ENCODE peak calls at places on chromosome 4, in five cellular contexts. Y is IMR-90, V is upper lobe of left lung, K is esophagus squamous epithelium, J is transverse colon. I is an unnamed sample.

GRCh38 chr4:83618991-83619390 is 83.1 kb downstream of the GPAT3 start:
- DNase-seq in K (no peak), V (no peak), Y (peak), J (peak), I (no peak)

GRCh38 chr4:40550900-40551546 is 78.6 kb downstream of the RBM47 start:
- DNase-seq in K (no peak), J (peak), Y (peak), V (no peak), I (no peak)

GRCh38 chr4:4763815-4764202 is 95.7 kb upstream of the MSX1 start:
- DNase-seq in J (no peak), Y (peak), V (no peak), K (no peak), I (no peak)

GRCh38 chr4:76950052-76950845 is 697 bp downstream of the SEPTIN11 start:
- DNase-seq in J (peak), K (no peak), V (peak), Y (no peak), I (peak)

GRCh38 chr4:100960232-100960631 is 387.1 kb downstream of the PPP3CA start:
- DNase-seq in Y (no peak), J (no peak), V (no peak), K (no peak), I (no peak)

GRCh38 chr4:14834382-14834781 is 167.9 kb upstream of the CPEB2 start:
- DNase-seq in J (no peak), V (no peak), Y (no peak), K (no peak), I (no peak)

GRCh38 chr4:139887962-139888735 is 222.5 kb downstream of the MGST2 start:
- DNase-seq in J (peak), Y (no peak), V (no peak), K (no peak), I (peak)

GRCh38 chr4:33073811-33074210 is 2353.6 kb downstream of the PCDH7 start:
- DNase-seq in K (no peak), J (no peak), Y (peak), V (no peak), I (no peak)

GRCh38 chr4:11263208-11263607 is 165.5 kb downstream of the HS3ST1 start:
- DNase-seq in Y (no peak), V (no peak), K (no peak), J (no peak), I (no peak)

GRCh38 chr4:113004655-113005054 is 44.8 kb upstream of the ANK2 start:
- DNase-seq in J (no peak), V (no peak), K (no peak), Y (no peak), I (no peak)

GRCh38 chr4:42995343-42995944 is 102.9 kb downstream of the GRXCR1 start:
- DNase-seq in K (no peak), V (no peak), J (no peak), Y (peak), I (no peak)

GRCh38 chr4:96713271-96713670 is 873.4 kb downstream of the PDHA2 start:
- DNase-seq in J (no peak), Y (no peak), V (no peak), K (no peak), I (no peak)

GRCh38 chr4:76856183-76856969 is 41.6 kb downstream of the SOWAHB start:
- DNase-seq in J (peak), Y (peak), V (no peak), K (no peak), I (no peak)

GRCh38 chr4:147340111-147340510 is 140.8 kb upstream of the EDNRA start:
- DNase-seq in Y (peak), K (no peak), V (no peak), J (no peak), I (no peak)

GRCh38 chr4:26144526-26145167 is 176.2 kb upstream of the RBPJ start:
- DNase-seq in J (no peak), K (no peak), V (no peak), Y (peak), I (no peak)

GRCh38 chr4:12723849-12724447 is 760.2 kb downstream of the RAB28 start:
- DNase-seq in V (no peak), Y (no peak), K (no peak), J (no peak), I (no peak)

GRCh38 chr4:117987464-117987863 is 46.8 kb upstream of the NDST3 start:
- DNase-seq in K (no peak), V (no peak), J (no peak), Y (no peak), I (no peak)

GRCh38 chr4:42555828-42556227 is 101.1 kb downstream of the ATP8A1 start:
- DNase-seq in V (no peak), J (no peak), K (no peak), Y (no peak), I (no peak)

GRCh38 chr4:41709844-41710481 is 38.6 kb downstream of the PHOX2B start:
- DNase-seq in Y (peak), J (no peak), K (no peak), V (no peak), I (no peak)

GRCh38 chr4:186472948-186473347 is 82.4 kb downstream of the MTNR1A start:
- DNase-seq in V (no peak), K (no peak), Y (peak), J (no peak), I (no peak)

GRCh38 chr4:79917246-79917645 is 155.8 kb downstream of the ANTXR2 start:
- DNase-seq in Y (peak), V (no peak), J (peak), K (no peak), I (no peak)

GRCh38 chr4:2390780-2391490 is 27.5 kb downstream of the ZFYVE28 start:
- DNase-seq in Y (no peak), K (no peak), V (no peak), J (no peak), I (no peak)

GRCh38 chr4:155809835-155810234 is 51.0 kb downstream of the GUCY1B1 start:
- DNase-seq in Y (peak), V (no peak), K (no peak), J (no peak), I (no peak)

GRCh38 chr4:138199568-138200235 is 42.4 kb downstream of the SLC7A11 start:
- DNase-seq in Y (peak), K (no peak), V (no peak), J (peak), I (no peak)

GRCh38 chr4:80008351-80008750 is 64.7 kb downstream of the ANTXR2 start:
- DNase-seq in K (no peak), J (no peak), V (no peak), Y (no peak), I (no peak)

DNA sequence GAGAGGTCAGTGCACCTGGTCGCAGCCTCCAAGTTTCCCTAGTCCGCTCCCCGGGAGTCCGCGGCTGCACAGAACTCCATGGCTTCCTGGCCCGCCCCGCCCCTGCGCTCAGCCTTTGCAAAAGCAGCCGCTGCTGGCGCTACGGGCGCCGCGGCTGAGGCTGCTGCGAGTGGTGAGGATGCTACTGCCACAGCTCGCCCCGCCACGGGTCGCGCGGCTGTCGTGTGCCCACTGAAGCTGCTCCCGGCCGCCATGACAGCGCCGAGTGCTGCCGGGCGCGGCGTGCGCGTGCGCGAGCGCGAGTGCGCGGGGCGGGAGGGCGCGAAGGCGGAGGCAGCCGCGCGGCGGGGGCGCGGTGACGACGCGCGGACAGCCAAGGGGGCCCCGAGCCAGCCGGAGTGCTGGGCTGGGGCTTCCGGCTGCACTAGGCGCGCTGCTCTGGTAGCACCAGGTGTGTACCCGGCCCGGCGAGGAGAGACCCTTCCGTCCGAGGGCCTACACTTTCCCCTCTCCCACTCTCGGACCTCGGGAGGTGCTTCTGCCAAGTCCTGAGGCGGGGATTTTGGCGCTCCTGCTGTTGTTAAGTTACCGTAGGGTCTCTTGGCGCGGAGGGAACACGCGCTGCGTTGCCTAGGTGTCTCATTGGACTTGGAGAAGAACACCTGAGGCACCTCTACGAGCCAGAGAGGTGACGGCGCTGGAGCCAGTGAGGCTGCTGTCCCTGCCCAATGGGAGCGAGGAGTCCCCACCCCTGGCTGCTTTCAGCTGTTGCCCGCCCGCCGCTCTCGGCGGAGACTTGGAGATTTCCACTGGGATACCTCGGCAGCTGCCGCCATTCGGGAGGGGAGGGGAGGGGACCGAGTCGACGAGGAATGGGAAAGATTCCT is 617 bp upstream of the LRBA start:
- DNase-seq in Y (peak), K (peak), V (peak), J (peak), I (peak)
- TF ChIP-seq POLR2A in Y (no peak), K (no peak), V (peak), J (peak), I (no peak)

GRCh38 chr4:110344165-110344564 is 131.8 kb upstream of the ENPEP start:
- DNase-seq in V (no peak), J (peak), K (no peak), Y (no peak), I (no peak)
- TF ChIP-seq CTCF in V (no peak), J (peak), K (no peak), Y (peak), I (no peak)

GRCh38 chr4:145484240-145484846 is 2.7 kb downstream of the SMAD1 start:
- DNase-seq in J (no peak), K (no peak), V (no peak), Y (no peak), I (no peak)

GRCh38 chr4:145480257-145480656 is 1.4 kb upstream of the SMAD1 start:
- DNase-seq in K (no peak), Y (no peak), V (no peak), J (no peak), I (no peak)

GRCh38 chr4:145481942-145482208 is 222 bp downstream of the SMAD1 start:
- DNase-seq in K (no peak), Y (no peak), J (no peak), V (peak), I (no peak)

GRCh38 chr4:145482209-145483021 is 762 bp downstream of the SMAD1 start:
- DNase-seq in J (peak), K (no peak), Y (peak), V (peak), I (peak)

GRCh38 chr4:145481164-145481941 is at the start of gene SMAD1:
- DNase-seq in V (peak), J (peak), Y (peak), K (no peak), I (peak)
- TF ChIP-seq POLR2A in V (peak), J (peak), Y (peak), K (no peak), I (no peak)

GRCh38 chr4:39067451-39067850 is 5.4 kb downstream of the KLHL5 start:
- DNase-seq in Y (no peak), J (no peak), K (no peak), V (no peak), I (no peak)
- TF ChIP-seq CTCF in Y (no peak), J (no peak), K (no peak), V (no peak), I (no peak)

DNA sequence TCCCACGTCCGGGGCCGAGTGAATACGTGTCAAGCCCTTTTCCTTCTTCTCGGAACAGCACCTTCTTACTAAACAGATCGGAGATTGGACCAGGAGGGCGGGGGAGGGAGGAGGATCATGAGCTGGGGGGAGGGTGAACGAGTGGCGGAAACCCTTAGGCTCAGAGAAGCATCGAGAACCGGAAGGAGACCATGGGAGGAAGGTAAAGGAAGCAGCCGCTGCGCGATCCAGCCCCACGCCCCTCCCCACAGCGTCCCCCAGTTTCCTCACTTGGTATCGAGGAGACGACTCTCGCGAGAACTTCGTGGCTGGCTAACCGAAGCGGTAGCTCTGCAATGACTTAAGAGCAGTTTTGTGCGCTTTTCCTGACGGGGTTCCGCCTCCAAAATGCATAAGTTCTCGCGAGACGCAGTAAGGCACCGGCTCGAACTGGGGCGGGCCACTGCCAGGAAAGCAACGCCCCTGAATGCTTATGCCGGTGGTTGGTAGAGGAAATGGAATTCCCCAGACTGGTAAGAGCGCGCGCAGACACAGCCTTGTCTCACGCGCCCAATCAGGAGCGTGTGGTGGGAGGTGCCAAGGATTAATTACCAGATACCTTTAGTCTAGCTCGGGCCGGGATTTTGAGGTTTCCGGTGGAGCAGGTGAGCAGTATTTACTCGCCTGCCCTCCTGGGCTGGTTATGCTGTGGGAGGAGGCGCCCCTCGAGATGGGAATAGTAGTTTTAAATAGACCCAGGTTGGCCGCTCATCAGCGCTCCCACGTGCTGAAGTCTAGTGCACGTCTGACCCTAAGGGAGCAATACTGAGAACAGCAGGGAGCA is 534 bp upstream of the UBE2D3 start:
- DNase-seq in K (peak), Y (peak), V (peak), J (peak), I (peak)
- TF ChIP-seq POLR2A in K (no peak), Y (peak), V (peak), J (peak), I (no peak)

GRCh38 chr4:75800972-75801371 is 76.6 kb downstream of the USO1 start:
- DNase-seq in V (no peak), Y (peak), K (no peak), J (no peak), I (no peak)
- TF ChIP-seq CTCF in V (no peak), Y (no peak), K (no peak), J (no peak), I (no peak)

GRCh38 chr4:182448281-182449151 is 205.3 kb downstream of the TENM3 start:
- DNase-seq in J (peak), Y (peak), V (peak), K (peak), I (peak)
- TF ChIP-seq POLR2A in J (no peak), Y (peak), V (no peak), K (no peak), I (no peak)

GRCh38 chr4:128565565-128566186 is 243.8 kb upstream of the JADE1 start:
- DNase-seq in J (peak), Y (no peak), K (no peak), V (no peak), I (no peak)
- TF ChIP-seq CTCF in J (peak), Y (peak), K (peak), V (peak), I (no peak)

DNA sequence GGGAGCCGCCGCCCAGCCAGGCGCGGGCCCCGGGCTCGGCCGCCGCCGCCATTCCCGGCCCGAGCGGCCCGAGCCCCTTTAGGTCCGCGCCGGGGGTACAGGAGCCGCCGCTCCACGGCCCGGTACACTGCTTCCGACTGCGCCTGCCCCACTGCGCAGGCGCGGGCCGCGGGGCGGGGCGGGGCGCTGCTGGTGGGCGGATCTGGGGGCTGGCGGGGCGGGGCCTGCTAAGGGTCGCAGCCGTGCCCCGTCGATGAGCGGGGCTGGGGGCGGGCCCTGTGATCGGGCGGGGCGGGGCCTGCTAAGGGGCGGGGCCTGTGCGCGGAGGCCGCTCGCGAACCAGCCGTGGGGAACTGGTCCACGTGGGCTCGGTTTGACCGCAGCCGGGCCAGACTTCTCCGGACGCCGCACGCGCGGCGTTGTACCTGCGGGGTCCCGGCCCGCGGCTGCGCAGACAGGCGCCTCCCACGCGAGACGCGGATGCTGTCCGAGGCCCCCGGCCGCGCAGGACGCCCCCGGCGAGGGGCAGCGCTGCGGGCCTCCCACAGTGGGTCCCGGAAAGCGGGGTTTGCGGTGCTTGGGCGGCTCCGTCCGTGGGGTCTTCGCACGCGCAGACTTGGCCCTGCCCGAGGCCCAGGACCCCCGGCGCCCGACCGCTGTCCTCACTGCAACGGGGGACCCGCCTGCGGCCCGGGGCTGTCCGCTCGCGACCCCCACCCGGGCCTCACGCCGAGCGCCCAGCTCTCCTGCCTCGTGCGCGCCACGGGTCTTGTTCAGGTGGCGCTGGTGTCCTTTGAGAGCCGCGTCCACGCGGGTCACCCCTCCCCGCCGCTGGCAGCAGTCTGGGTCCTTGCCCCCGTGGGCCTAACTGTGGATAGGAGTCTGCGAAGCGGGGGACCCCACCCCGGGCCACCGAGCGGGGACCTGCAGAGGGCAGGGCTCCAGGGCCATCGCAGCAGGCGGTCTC is at the start of gene DGKQ:
- DNase-seq in V (peak), J (peak), Y (peak), K (peak), I (peak)
- TF ChIP-seq POLR2A in V (no peak), J (no peak), Y (no peak), K (no peak), I (no peak)

GRCh38 chr4:114132830-114133229 is 153.4 kb upstream of the ARSJ start:
- DNase-seq in Y (no peak), J (no peak), V (no peak), K (no peak), I (no peak)
- TF ChIP-seq CTCF in Y (peak), J (no peak), V (no peak), K (no peak), I (no peak)